ENCODE peak calls at places on chromosomes 7 and 10, in nine cellular contexts. I is K562, D is GM12878, B is A549, J is H1, A is SK-N-SH, E is HCT116, W is HepG2, V is endothelial cell of umbilical vein. R is an unnamed sample.

GRCh38 chr7:25968205-25968993 is 183.6 kb upstream of the NFE2L3 start:
- DNase-seq in I (no peak), D (peak), B (no peak), J (no peak), A (no peak), E (no peak), W (no peak), V (no peak), R (no peak)

GRCh38 chr7:76246804-76247389 is 45.2 kb downstream of the SRRM3 start:
- DNase-seq in I (no peak), D (no peak), B (no peak), J (no peak), A (no peak), E (no peak), W (peak), V (no peak), R (no peak)

GRCh38 chr10:112721080-112721698 is 228.9 kb upstream of the TCF7L2 start:
- DNase-seq in I (peak), D (peak), B (peak), J (peak), A (no peak), E (peak), W (peak), V (peak), R (peak)

GRCh38 chr10:49001861-49002675 is 62.4 kb upstream of the LRRC18 start:
- DNase-seq in I (no peak), D (no peak), B (no peak), J (no peak), A (peak), E (no peak), W (no peak), V (no peak), R (no peak)

GRCh38 chr7:130009848-130010688 is 41.1 kb downstream of the ZC3HC1 start:
- DNase-seq in I (peak), D (peak), B (peak), J (peak), A (peak), E (peak), W (peak), V (peak), R (peak)

GRCh38 chr7:96388620-96389383 is 66.9 kb upstream of the SLC25A13 start:
- DNase-seq in I (no peak), D (no peak), B (peak), J (no peak), A (no peak), E (no peak), W (no peak), V (peak), R (no peak)

GRCh38 chr7:41624818-41625217 is 78.1 kb downstream of the INHBA start:
- DNase-seq in I (no peak), D (no peak), B (no peak), J (no peak), A (no peak), E (no peak), W (no peak), V (no peak), R (no peak)

GRCh38 chr10:93872776-93873175 is 21.0 kb upstream of the SLC35G1 start:
- DNase-seq in I (no peak), D (no peak), B (no peak), J (no peak), A (no peak), E (no peak), W (no peak), V (no peak), R (no peak)

GRCh38 chr10:99742240-99742639 is 10.2 kb downstream of the CUTC start:
- DNase-seq in I (no peak), D (no peak), B (no peak), J (no peak), A (no peak), E (no peak), W (no peak), V (no peak), R (no peak)

GRCh38 chr7:73850781-73851207 is 8.5 kb upstream of the METTL27 start:
- DNase-seq in I (peak), D (no peak), B (peak), J (no peak), A (no peak), E (peak), W (no peak), V (peak), R (peak)

GRCh38 chr7:128389815-128390329 is 19.9 kb downstream of the IMPDH1 start:
- DNase-seq in I (peak), D (no peak), B (no peak), J (no peak), A (no peak), E (no peak), W (no peak), V (no peak), R (no peak)

GRCh38 chr10:58773351-58773750 is 260.7 kb downstream of the BICC1 start:
- DNase-seq in I (no peak), D (no peak), B (no peak), J (no peak), A (no peak), E (no peak), W (no peak), V (no peak), R (no peak)

GRCh38 chr7:15778191-15778590 is 91.7 kb upstream of the MEOX2 start:
- DNase-seq in I (no peak), D (no peak), B (no peak), J (no peak), A (no peak), E (no peak), W (no peak), V (peak), R (no peak)

GRCh38 chr10:131250454-131251145 is 60.9 kb downstream of the TCERG1L start:
- DNase-seq in I (no peak), D (no peak), B (no peak), J (no peak), A (no peak), E (no peak), W (no peak), V (no peak), R (no peak)

GRCh38 chr10:59675812-59676211 is 33.8 kb downstream of the SLC16A9 start:
- DNase-seq in I (peak), D (no peak), B (peak), J (peak), A (no peak), E (no peak), W (peak), V (no peak), R (peak)

GRCh38 chr7:55568613-55569268 is 3.6 kb downstream of the VOPP1 start:
- DNase-seq in I (no peak), D (no peak), B (no peak), J (no peak), A (peak), E (no peak), W (no peak), V (peak), R (no peak)

GRCh38 chr10:110843031-110843430 is 28.7 kb upstream of the PDCD4 start:
- DNase-seq in I (no peak), D (peak), B (no peak), J (no peak), A (no peak), E (no peak), W (no peak), V (no peak), R (peak)

GRCh38 chr7:5602734-5603133 is 178.7 kb downstream of the RNF216 start:
- DNase-seq in I (no peak), D (no peak), B (no peak), J (no peak), A (no peak), E (no peak), W (no peak), V (no peak), R (no peak)

GRCh38 chr10:48361201-48361600 is 54.7 kb downstream of the MAPK8 start:
- DNase-seq in I (no peak), D (no peak), B (no peak), J (no peak), A (no peak), E (no peak), W (no peak), V (peak), R (no peak)

GRCh38 chr10:13117842-13118783 is 18.1 kb downstream of the OPTN start:
- DNase-seq in I (no peak), D (no peak), B (no peak), J (no peak), A (no peak), E (no peak), W (no peak), V (no peak), R (peak)

GRCh38 chr7:85454904-85455303 is 268.0 kb upstream of the SEMA3D start:
- DNase-seq in I (no peak), D (no peak), B (no peak), J (no peak), A (no peak), E (no peak), W (no peak), V (no peak), R (no peak)

GRCh38 chr7:22728416-22729029 is 1.5 kb downstream of the IL6 start:
- DNase-seq in I (peak), D (no peak), B (peak), J (no peak), A (no peak), E (peak), W (peak), V (peak), R (peak)

GRCh38 chr10:46556515-46557318 is at the start of gene GPRIN2:
- DNase-seq in I (no peak), D (no peak), B (no peak), J (peak), A (peak), E (no peak), W (no peak), V (no peak), R (no peak)

GRCh38 chr10:124287791-124288190 is 130.9 kb downstream of the OAT start:
- DNase-seq in I (no peak), D (no peak), B (no peak), J (no peak), A (no peak), E (no peak), W (no peak), V (no peak), R (no peak)

GRCh38 chr10:32005050-32005449 is 51.2 kb downstream of the KIF5B start:
- DNase-seq in I (peak), D (peak), B (peak), J (peak), A (peak), E (peak), W (peak), V (peak), R (peak)

GRCh38 chr7:96596120-96596826 is 113.4 kb downstream of the SEM1 start:
- DNase-seq in I (peak), D (no peak), B (peak), J (no peak), A (peak), E (no peak), W (no peak), V (peak), R (peak)

GRCh38 chr10:70759769-70760168 is 25.4 kb downstream of the TBATA start:
- DNase-seq in I (no peak), D (no peak), B (peak), J (peak), A (no peak), E (no peak), W (no peak), V (no peak), R (peak)

GRCh38 chr10:58556516-58556915 is 43.8 kb downstream of the BICC1 start:
- DNase-seq in I (no peak), D (no peak), B (peak), J (no peak), A (no peak), E (no peak), W (peak), V (no peak), R (no peak)

GRCh38 chr7:81299711-81300110 is 380.9 kb upstream of the SEMA3C start:
- DNase-seq in I (no peak), D (no peak), B (no peak), J (no peak), A (no peak), E (no peak), W (no peak), V (no peak), R (no peak)

GRCh38 chr10:33133557-33133956 is 175.5 kb upstream of the ITGB1 start:
- DNase-seq in I (no peak), D (no peak), B (no peak), J (no peak), A (no peak), E (no peak), W (no peak), V (no peak), R (no peak)

DNA sequence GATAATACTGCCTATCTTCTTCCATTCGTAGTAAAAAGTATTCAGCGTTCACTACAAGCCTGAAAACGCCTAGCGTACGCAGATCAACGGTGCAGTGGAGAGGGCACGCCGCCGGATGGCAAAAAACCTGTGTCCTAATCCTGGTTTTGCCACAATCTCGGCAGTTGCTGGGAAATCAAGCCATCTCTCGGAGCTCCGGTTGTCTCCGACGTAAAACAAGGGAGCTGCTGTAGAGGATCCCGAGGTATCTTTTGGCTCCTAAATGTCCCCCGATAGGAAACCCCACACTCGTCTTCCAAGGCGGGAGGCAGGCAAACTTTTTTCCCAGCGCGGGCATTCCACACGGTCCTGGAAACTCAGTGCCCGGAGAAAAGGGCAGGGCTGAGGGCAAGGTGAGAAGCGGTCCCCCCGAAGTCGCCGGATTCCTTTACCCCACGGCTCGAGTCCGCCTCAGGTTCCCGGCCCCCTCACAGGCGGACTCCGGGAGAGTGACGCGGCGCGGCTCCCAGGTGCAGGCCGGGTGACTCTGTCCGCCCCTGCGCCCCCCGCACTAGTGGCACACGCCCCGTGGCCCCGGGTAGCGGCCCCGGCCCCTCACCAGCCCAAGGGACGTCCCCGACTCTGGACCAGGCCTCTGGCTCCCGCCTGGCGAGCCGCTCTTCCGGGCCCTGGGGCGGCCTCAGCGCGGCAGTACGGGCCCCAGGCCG is 649 bp downstream of the IDE start:
- DNase-seq in I (no peak), D (no peak), B (peak), J (peak), A (peak), E (no peak), W (no peak), V (peak), R (peak)
- TF ChIP-seq CTCF in I (no peak), D (no peak), B (no peak), J (no peak), A (peak), E (peak), W (no peak), V (no peak), R (no peak)

GRCh38 chr10:7507887-7508726 is 97.3 kb upstream of the SFMBT2 start:
- DNase-seq in I (no peak), D (no peak), B (no peak), J (no peak), A (no peak), E (no peak), W (no peak), V (no peak), R (peak)
- H3K4me3 ChIP-seq in I (no peak), D (no peak), B (no peak), J (no peak), A (no peak), E (no peak), W (no peak), V (no peak), R (no peak)

GRCh38 chr7:95190515-95190914 is 133.8 kb downstream of the PON1 start:
- DNase-seq in I (no peak), D (no peak), B (no peak), J (no peak), A (no peak), E (no peak), W (peak), V (no peak), R (peak)
- TF ChIP-seq MAX in I (no peak), D (no peak), B (no peak), J (no peak), A (no peak), E (no peak), W (no peak), V (no peak), R (no peak)

GRCh38 chr10:104254493-104255243 is at the start of gene GSTO1:
- DNase-seq in I (peak), D (peak), B (peak), J (peak), A (peak), E (peak), W (peak), V (peak), R (peak)
- TF ChIP-seq CTCF in I (no peak), D (peak), B (no peak), J (no peak), A (no peak), E (no peak), W (no peak), V (no peak), R (no peak)

GRCh38 chr7:151736403-151736909 is 140.5 kb downstream of the PRKAG2 start:
- DNase-seq in I (no peak), D (no peak), B (peak), J (peak), A (peak), E (peak), W (peak), V (peak), R (no peak)
- H3K4me3 ChIP-seq in I (no peak), D (no peak), B (peak), J (no peak), A (peak), E (peak), W (no peak), V (no peak), R (no peak)

DNA sequence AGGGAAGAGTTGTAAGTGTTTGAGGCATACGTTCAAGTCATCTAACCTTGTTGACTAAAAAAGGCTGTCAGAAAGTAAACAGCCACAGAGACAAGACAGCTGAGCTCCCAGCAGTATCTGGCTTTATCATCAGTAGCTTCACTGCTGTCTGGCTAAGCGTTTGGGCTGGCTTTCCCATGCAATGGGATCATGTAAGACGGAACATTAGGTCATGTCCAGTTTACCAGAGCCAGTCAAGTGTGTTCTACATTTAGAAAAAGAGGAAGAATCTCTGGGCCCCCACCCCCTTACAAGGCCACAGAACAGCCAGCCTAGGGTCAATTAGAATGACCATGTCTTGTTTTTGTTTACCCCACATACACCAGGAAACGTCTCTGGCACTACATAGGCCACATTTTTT is 51.3 kb upstream of the GSAP start:
- DNase-seq in I (no peak), D (no peak), B (no peak), J (no peak), A (no peak), E (no peak), W (no peak), V (no peak), R (peak)
- TF ChIP-seq MAX in I (no peak), D (no peak), B (no peak), J (no peak), A (no peak), E (no peak), W (no peak), V (no peak), R (no peak)